ENCODE peak calls at places on chromosomes 4 and X, in five cellular contexts. Z is fibroblast of lung, F is cardiac muscle cell, L is pancreas, X is small intestine. E is an unnamed sample. For H3K4me1, the result is how much of the 10 kb centered on the place peaks cover.

GRCh38 chr4:73308286-73308685 is 49.7 kb upstream of the ANKRD17 start:
- DNase-seq in Z (peak), F (no peak), L (no peak), X (peak), E (no peak)

GRCh38 chr4:172142331-172142738 is 329.1 kb downstream of the GALNTL6 start:
- DNase-seq in Z (peak), F (no peak), L (no peak), X (no peak), E (peak)

GRCh38 chrX:100090931-100091330 is 319.1 kb downstream of the PCDH19 start:
- DNase-seq in Z (peak), F (no peak), L (no peak), X (no peak), E (no peak)

GRCh38 chr4:147583876-147584275 is 33.3 kb upstream of the TMEM184C start:
- DNase-seq in Z (peak), F (no peak), L (no peak), X (no peak), E (no peak)

GRCh38 chrX:31355206-31355955 is 283.5 kb upstream of the FTHL17 start:
- DNase-seq in Z (no peak), F (no peak), L (no peak), X (no peak), E (no peak)

GRCh38 chrX:17736478-17736855 is 826 bp upstream of the SCML1 start:
- DNase-seq in Z (no peak), F (no peak), L (no peak), X (no peak), E (no peak)

GRCh38 chrX:38560776-38561125 is 591 bp upstream of the TSPAN7 start:
- DNase-seq in Z (no peak), F (no peak), L (no peak), X (no peak), E (no peak)

GRCh38 chrX:153766098-153766817 is 2.2 kb downstream of the PLXNB3 start:
- DNase-seq in Z (peak), F (peak), L (peak), X (no peak), E (peak)

GRCh38 chrX:141278306-141278705 is 36.0 kb upstream of the SPANXC start:
- DNase-seq in Z (peak), F (peak), L (peak), X (no peak), E (peak)

GRCh38 chr4:7460591-7460990 is 25.9 kb upstream of the PSAPL1 start:
- DNase-seq in Z (peak), F (no peak), L (no peak), X (no peak), E (no peak)

GRCh38 chrX:49001521-49002090 is 458 bp downstream of the GRIPAP1 start:
- DNase-seq in Z (peak), F (peak), L (peak), X (peak), E (peak)

GRCh38 chrX:8988456-8988855 is 45.5 kb downstream of the FAM9B start:
- DNase-seq in Z (peak), F (peak), L (no peak), X (peak), E (no peak)

GRCh38 chr4:78464265-78464664 is 87.3 kb upstream of the ANXA3 start:
- DNase-seq in Z (no peak), F (no peak), L (no peak), X (no peak), E (no peak)

GRCh38 chrX:132044953-132045352 is 21.9 kb downstream of the STK26 start:
- DNase-seq in Z (peak), F (no peak), L (no peak), X (no peak), E (no peak)

GRCh38 chr4:134343661-134344060 is 142.1 kb upstream of the PABPC4L start:
- DNase-seq in Z (no peak), F (no peak), L (no peak), X (no peak), E (no peak)

GRCh38 chr4:165461176-165461835 is 82.5 kb downstream of the CPE start:
- DNase-seq in Z (peak), F (no peak), L (no peak), X (no peak), E (no peak)

GRCh38 chr4:138192113-138192512 is 50.0 kb downstream of the SLC7A11 start:
- DNase-seq in Z (peak), F (no peak), L (no peak), X (no peak), E (no peak)

GRCh38 chr4:74830928-74831327 is 36.6 kb upstream of the BTC start:
- DNase-seq in Z (no peak), F (no peak), L (no peak), X (no peak), E (no peak)

GRCh38 chr4:73068496-73069337 is 799 bp downstream of the COX18 start:
- DNase-seq in Z (peak), F (peak), L (no peak), X (peak), E (peak)

GRCh38 chr4:27775156-27775555 is 914.5 kb downstream of the STIM2 start:
- DNase-seq in Z (no peak), F (no peak), L (no peak), X (no peak), E (no peak)

GRCh38 chr4:159097785-159098184 is 5.1 kb upstream of the RAPGEF2 start:
- DNase-seq in Z (no peak), F (no peak), L (no peak), X (no peak), E (no peak)

GRCh38 chr4:171834640-171835039 is 21.4 kb downstream of the GALNTL6 start:
- DNase-seq in Z (no peak), F (no peak), L (no peak), X (no peak), E (no peak)

GRCh38 chrX:115560978-115561604 is at the start of gene PLS3:
- DNase-seq in Z (peak), F (peak), L (peak), X (peak), E (peak)

GRCh38 chrX:39309018-39309620 is 507.9 kb downstream of the MID1IP1 start:
- DNase-seq in Z (peak), F (no peak), L (no peak), X (no peak), E (peak)

GRCh38 chr4:177986236-177986635 is 544.0 kb upstream of the AGA start:
- DNase-seq in Z (no peak), F (no peak), L (no peak), X (no peak), E (no peak)

GRCh38 chr4:7429601-7430078 is 5.1 kb downstream of the PSAPL1 start:
- DNase-seq in Z (no peak), F (no peak), L (no peak), X (no peak), E (no peak)

GRCh38 chr4:156084312-156084811 is 130.7 kb upstream of the CTSO start:
- DNase-seq in Z (no peak), F (no peak), L (no peak), X (no peak), E (no peak)

DNA sequence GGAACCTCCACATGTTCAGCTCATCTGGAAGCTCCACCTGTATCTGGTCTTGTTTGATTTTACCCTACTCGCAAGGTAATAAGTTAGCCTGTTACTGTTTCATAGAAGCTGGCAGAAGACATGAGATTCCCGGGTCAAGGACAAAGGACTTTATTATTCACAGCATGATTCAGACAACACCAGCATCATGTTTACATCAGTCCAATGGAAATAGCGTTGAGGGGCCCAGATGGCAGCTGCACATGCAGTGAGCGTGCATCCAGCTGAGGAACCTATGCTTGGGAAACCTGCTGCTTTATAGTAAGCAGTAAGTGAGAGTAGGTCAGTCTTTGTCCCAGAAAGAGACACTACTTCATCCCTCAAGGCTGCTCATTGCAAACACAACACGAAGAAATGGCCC is 19.8 kb downstream of the TSPAN5 start:
- DNase-seq in Z (peak), F (no peak), L (no peak), X (no peak), E (no peak)
- H3K4me1 ChIP-seq in Z (under half), F (under half), L (under half), X (under half), E (under half)

GRCh38 chr4:143386812-143387211 is 50.1 kb downstream of the GAB1 start:
- DNase-seq in Z (peak), F (no peak), L (no peak), X (peak), E (no peak)
- H3K4me1 ChIP-seq in Z (under half), F (under half), L (under half), X (under half), E (half or more)

DNA sequence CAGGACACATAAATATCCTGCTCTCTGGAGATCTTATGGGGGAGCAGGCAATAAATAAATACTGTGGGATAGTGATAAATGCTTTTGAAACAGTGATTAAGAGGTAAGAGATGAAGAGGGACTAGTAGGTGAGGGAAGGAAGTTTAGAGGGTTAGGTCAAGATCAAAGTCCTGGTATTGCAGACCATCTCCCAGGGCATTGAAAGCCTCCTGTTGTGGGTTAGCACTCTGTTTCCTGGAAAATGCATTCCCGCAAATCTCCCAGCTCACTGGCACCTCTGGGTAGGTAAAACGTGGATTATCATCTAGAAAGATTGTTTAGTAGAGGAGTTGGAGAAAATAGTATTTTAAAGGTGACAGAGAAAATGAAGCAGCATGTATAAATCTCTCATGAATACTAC is 2.2 kb downstream of the SNX25 start:
- DNase-seq in Z (no peak), F (no peak), L (no peak), X (no peak), E (no peak)
- H3K4me1 ChIP-seq in Z (under half), F (under half), L (under half), X (under half), E (under half)

DNA sequence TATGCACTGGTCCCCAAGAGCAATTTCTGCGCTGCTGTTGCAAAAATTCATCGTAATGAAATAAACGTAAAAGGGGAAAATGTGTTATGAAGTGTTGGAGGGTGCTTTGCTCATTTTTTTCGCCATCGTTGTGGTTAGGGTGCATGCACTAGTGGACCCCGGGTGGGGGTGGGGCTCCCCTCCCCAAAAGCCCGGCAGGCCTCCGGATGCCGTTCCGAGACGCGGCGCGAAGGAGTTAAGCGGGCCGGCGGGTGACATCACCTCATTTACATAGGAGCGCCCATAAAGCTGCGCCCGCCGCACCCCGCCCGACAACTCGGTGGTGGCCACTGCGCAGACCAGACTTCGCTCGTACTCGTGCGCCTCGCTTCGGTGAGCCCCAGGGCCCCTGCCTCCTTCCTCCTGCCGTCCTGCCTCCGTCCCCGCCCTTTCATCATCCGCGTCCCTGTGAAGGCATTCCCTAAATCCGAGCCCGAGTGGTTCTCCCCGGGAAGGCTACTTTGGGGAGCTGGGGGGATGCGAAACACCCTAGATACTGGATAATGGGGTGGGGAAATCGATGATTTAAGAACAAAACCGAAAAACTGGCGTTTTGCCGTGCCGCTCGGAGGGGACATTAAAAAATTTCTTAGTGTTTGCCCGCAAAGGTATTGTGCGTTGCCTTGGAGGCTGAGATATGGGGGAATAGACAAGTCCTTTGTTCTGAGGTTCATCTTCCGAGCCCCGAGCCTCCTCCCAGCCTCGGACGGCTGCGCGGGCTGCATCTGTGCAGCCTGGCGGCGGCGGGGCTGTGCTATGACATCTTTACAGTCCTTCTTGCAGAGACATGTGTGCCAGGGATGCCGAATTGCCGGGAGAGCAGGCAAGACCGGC is at the start of gene TMSB4X:
- DNase-seq in Z (peak), F (peak), L (peak), X (peak), E (peak)
- H3K4me1 ChIP-seq in Z (under half), F (under half), L (under half), X (under half), E (under half)

GRCh38 chr4:153973942-153974341 is 185.1 kb upstream of the SFRP2 start:
- DNase-seq in Z (no peak), F (no peak), L (no peak), X (no peak), E (no peak)
- H3K4me1 ChIP-seq in Z (under half), F (under half), L (under half), X (under half), E (under half)

DNA sequence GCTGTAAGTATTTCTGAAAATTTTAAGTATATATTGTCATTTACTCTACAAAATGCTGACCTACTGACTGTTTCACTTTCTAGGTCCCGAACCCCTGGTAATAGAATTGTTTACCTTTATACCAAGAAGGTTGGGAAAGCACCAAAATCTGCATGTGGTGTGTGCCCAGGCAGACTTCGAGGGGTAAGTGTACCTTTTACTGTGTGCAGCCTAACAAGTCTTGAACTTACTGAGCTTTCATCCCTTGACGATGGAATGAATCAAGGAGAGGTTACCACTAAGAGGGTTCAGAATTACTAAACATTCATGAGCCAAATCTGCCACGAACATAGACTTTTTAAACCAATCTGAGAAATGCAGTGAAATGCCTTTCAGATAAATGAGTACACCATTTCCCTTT is 1.6 kb downstream of the RPL34 start:
- DNase-seq in Z (no peak), F (no peak), L (no peak), X (no peak), E (no peak)
- H3K4me1 ChIP-seq in Z (under half), F (under half), L (under half), X (under half), E (under half)